ENCODE peak calls at places on chromosomes 16 and 17, in ten cellular contexts. P is astrocyte, O is H9, E is fibroblast of lung, T is GM23248, B is DND-41, I is H1, N is K562, Y is mesendoderm, D is neural progenitor cell. X is an unnamed sample. For H3K79me2, the result is how much of the 10 kb centered on the place peaks cover.

GRCh38 chr17:34375598-34375997 is 12.6 kb upstream of the CCL1 start:
- DNase-seq in N (no peak), P (no peak), I (no peak), T (no peak), B (peak), E (no peak), Y (no peak), O (peak), D (no peak), X (no peak)

GRCh38 chr16:66007717-66008116 is 358.8 kb upstream of the CDH5 start:
- DNase-seq in T (peak), I (no peak), O (no peak), B (no peak), P (peak), N (no peak), E (peak), Y (no peak), D (peak), X (no peak)

GRCh38 chr17:77391668-77392375 is 251.1 kb downstream of the SEC14L1 start:
- DNase-seq in T (peak), B (peak), Y (peak), I (peak), O (peak), E (peak), P (peak), N (no peak), D (peak), X (peak)

GRCh38 chr17:33628500-33629336 is 335.6 kb upstream of the ASIC2 start:
- DNase-seq in E (no peak), Y (no peak), O (no peak), N (no peak), B (no peak), D (no peak), T (no peak), I (no peak), P (no peak), X (no peak)

GRCh38 chr17:6392609-6393367 is 42.1 kb downstream of the AIPL1 start:
- DNase-seq in P (peak), D (no peak), E (no peak), N (no peak), B (no peak), Y (no peak), I (no peak), O (no peak), T (no peak), X (no peak)

GRCh38 chr16:8798174-8798527 is 512 bp downstream of the PMM2 start:
- DNase-seq in P (no peak), N (peak), T (peak), I (no peak), O (no peak), E (peak), B (no peak), D (no peak), Y (peak), X (no peak)

GRCh38 chr16:73170587-73170986 is 122.7 kb upstream of the ZFHX3 start:
- DNase-seq in I (no peak), O (no peak), Y (peak), E (no peak), N (no peak), P (no peak), D (no peak), B (no peak), T (no peak), X (peak)

GRCh38 chr17:2369551-2370210 is 31.2 kb downstream of the MNT start:
- DNase-seq in D (peak), T (no peak), P (no peak), Y (peak), E (peak), N (peak), I (no peak), B (no peak), O (peak), X (no peak)

GRCh38 chr17:32813021-32813420 is 63.9 kb downstream of the MYO1D start:
- DNase-seq in E (peak), O (no peak), P (no peak), Y (no peak), D (no peak), N (no peak), T (peak), I (no peak), B (no peak), X (no peak)

GRCh38 chr17:17463821-17464220 is 13.0 kb upstream of the MED9 start:
- DNase-seq in P (no peak), D (no peak), O (no peak), I (no peak), B (no peak), E (no peak), T (no peak), N (no peak), Y (no peak), X (no peak)

GRCh38 chr17:79950711-79951110 is 85.0 kb downstream of the TBC1D16 start:
- DNase-seq in E (no peak), O (peak), Y (peak), B (no peak), N (no peak), D (peak), T (no peak), P (no peak), I (no peak), X (no peak)

GRCh38 chr16:68084504-68085258 is 489 bp upstream of the NFATC3 start:
- DNase-seq in P (peak), O (peak), D (peak), N (peak), B (peak), I (peak), T (peak), E (peak), Y (peak), X (peak)

GRCh38 chr17:60804831-60805230 is 127.2 kb downstream of the BCAS3 start:
- DNase-seq in E (no peak), D (no peak), N (no peak), T (no peak), I (no peak), P (no peak), Y (no peak), B (no peak), O (no peak), X (no peak)

GRCh38 chr17:39676198-39676819 is 8.1 kb downstream of the PNMT start:
- DNase-seq in I (no peak), B (peak), O (no peak), Y (no peak), N (peak), P (no peak), D (no peak), E (no peak), T (peak), X (no peak)

GRCh38 chr16:72125635-72126428 is 32.2 kb downstream of the DHX38 start:
- DNase-seq in P (no peak), Y (peak), O (no peak), B (no peak), I (no peak), N (no peak), T (no peak), E (no peak), D (no peak), X (no peak)

GRCh38 chr16:69276143-69277115 is 34.7 kb upstream of the VPS4A start:
- DNase-seq in B (no peak), O (no peak), E (peak), I (no peak), D (no peak), P (peak), T (peak), N (no peak), Y (no peak), X (no peak)

GRCh38 chr16:4679156-4679853 is 14.1 kb upstream of the NUDT16L1 start:
- DNase-seq in N (no peak), D (no peak), I (no peak), B (no peak), T (no peak), Y (no peak), E (no peak), P (no peak), O (no peak), X (no peak)

GRCh38 chr16:52446076-52446475 is 100.9 kb downstream of the TOX3 start:
- DNase-seq in N (no peak), O (no peak), E (peak), P (no peak), Y (peak), D (no peak), T (no peak), I (no peak), B (no peak), X (no peak)

GRCh38 chr16:56400458-56400857 is 24.9 kb downstream of the AMFR start:
- DNase-seq in I (no peak), P (peak), N (no peak), D (no peak), B (no peak), O (no peak), T (no peak), E (no peak), Y (no peak), X (no peak)

GRCh38 chr16:26772503-26772902 is 294.2 kb upstream of the C16orf82 start:
- DNase-seq in P (no peak), T (peak), D (no peak), O (no peak), Y (no peak), I (no peak), N (no peak), E (no peak), B (no peak), X (no peak)

GRCh38 chr17:2084766-2085647 is 30.1 kb downstream of the HIC1 start:
- DNase-seq in I (no peak), O (peak), Y (no peak), T (peak), E (peak), D (no peak), N (no peak), B (no peak), P (peak), X (peak)

GRCh38 chr17:7446669-7447068 is 1.8 kb downstream of the CHRNB1 start:
- DNase-seq in N (no peak), T (peak), Y (no peak), D (peak), I (no peak), E (no peak), B (no peak), O (peak), P (no peak), X (no peak)

GRCh38 chr16:14374451-14375131 is 255.5 kb downstream of the PARN start:
- DNase-seq in I (no peak), D (no peak), E (no peak), Y (no peak), T (no peak), O (no peak), N (no peak), B (no peak), P (no peak), X (no peak)

GRCh38 chr17:8836821-8837426 is 30.6 kb downstream of the PIK3R6 start:
- DNase-seq in O (no peak), B (no peak), E (no peak), Y (no peak), I (no peak), T (peak), N (no peak), D (no peak), P (no peak), X (no peak)

GRCh38 chr17:56076980-56077379 is 76.3 kb upstream of the ANKFN1 start:
- DNase-seq in N (no peak), I (no peak), E (no peak), D (no peak), T (no peak), B (no peak), P (no peak), O (no peak), Y (no peak), X (no peak)

DNA sequence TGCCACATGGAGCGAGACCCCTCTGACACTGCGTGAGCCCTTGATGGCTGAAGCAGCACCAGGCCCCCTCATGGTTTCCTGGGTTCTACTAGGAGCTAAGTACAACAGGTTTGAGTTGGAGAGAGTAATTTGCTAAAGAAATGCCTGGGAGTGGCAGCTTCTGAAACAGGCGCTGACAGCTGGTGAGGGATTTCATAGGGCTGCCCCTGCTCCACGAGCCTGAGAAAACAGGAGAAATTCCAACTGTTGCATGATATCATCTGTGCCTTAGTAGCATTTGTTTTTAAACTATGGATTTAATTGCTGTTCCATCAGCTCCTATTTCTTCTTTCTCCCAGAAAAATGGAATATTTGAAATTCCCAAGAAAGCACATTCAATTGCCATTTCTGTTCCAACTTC is 78.9 kb upstream of the ANKFN1 start:
- DNase-seq in O (no peak), B (no peak), E (no peak), I (no peak), P (no peak), D (no peak), T (no peak), Y (no peak), N (no peak), X (no peak)
- H3K79me2 ChIP-seq in O (under half), B (under half), E (under half), I (under half), P (under half), D (under half), T (under half), Y (under half), N (under half), X (under half)

GRCh38 chr17:66221343-66221742 is 7.9 kb downstream of the APOH start:
- DNase-seq in I (no peak), T (no peak), E (no peak), D (no peak), N (no peak), P (no peak), Y (no peak), B (no peak), O (no peak), X (no peak)
- H3K9ac ChIP-seq in I (no peak), T (no peak), E (no peak), D (no peak), N (no peak), P (no peak), Y (no peak), B (no peak), O (no peak), X (no peak)

DNA sequence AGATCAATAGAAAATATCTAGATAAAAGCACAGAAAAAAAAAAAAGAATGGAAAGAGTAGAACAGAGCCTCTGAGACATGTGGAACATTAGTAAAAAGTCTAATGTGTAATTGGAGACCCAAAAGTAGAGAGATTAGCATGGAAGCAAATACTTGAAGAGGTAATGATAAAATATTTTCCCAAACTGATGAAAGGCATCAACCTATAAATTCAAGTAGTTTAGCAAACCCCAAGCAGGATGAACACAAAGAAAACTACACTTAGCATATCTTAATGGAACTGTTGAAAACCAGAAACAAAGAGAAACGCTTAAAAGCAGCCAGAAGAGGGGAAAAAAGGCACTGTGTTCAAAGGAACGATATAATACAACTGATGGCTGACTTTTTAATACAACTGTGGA is 16.4 kb downstream of the NF1 start:
- DNase-seq in O (no peak), I (no peak), N (no peak), Y (no peak), E (no peak), P (no peak), D (no peak), B (no peak), T (no peak), X (no peak)
- H3K79me2 ChIP-seq in O (under half), I (half or more), N (half or more), Y (under half), E (half or more), P (half or more), D (half or more), B (half or more), T (half or more), X (under half)

DNA sequence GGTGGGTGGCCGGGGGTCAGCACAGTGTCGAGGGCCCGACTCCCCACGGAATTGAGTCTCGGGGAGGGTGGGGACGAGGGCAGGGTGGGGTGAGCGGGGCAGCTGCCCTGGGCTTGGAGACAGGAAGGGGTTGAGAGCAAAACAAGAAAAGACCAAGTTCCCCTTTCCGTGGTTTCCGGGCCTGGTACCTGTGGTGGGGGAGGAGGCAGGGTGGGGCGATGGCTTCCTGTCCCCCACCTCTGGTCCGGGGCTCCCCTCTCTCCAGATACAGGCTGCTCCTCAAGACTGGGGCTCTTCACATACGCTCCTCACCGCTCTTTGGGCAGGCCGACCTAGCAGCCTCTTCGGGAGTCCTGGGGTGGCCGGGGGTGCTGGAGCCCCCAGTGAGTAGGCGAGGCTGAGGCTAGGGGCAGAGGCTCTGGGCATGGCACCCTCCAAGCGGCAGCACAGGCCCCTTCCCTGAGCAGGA is 593 bp downstream of the CORO1A start:
- DNase-seq in E (no peak), O (no peak), I (no peak), B (peak), T (no peak), Y (no peak), P (no peak), D (no peak), N (peak), X (no peak)
- H3K9ac ChIP-seq in E (no peak), O (no peak), I (no peak), B (peak), T (no peak), Y (peak), P (peak), D (no peak), N (no peak), X (no peak)

DNA sequence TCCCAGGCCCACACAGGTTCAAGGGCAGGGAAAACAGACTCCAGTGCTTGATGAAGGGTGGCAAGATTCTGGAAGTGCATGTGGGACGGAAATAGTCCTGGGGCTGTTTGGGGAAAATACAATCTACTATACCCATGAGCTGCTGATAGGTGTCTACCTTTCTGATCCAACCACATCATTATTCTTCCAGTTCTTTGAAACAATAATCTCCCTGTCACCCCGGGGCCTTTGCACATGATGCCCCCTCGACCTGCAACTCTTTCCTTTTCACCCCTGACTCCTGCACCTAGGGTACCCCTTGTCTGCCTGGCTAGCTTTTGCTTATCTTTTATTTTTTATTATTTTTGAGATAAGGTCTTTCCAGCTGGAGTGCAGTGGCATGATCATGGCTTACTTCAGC is 45.0 kb downstream of the LDHD start:
- DNase-seq in O (no peak), P (no peak), B (no peak), E (no peak), N (no peak), T (no peak), I (no peak), D (no peak), Y (no peak), X (no peak)
- H3K79me2 ChIP-seq in O (under half), P (half or more), B (half or more), E (under half), N (half or more), T (under half), I (half or more), D (half or more), Y (under half), X (under half)

X was measured in endothelial cell of umbilical vein.